ENCODE peak calls at places on chromosomes 3 and 15, in six cellular contexts. One of them, this sample, is unnamed.

GRCh38 chr3:65019412-65020093 is 331.8 kb upstream of the ADAMTS9 start:
- DNase-seq in mucosa of descending colon: no peak
- DNase-seq in neural progenitor cell: peak; percentile 15
- DNase-seq in BE2C: no peak
- DNase-seq in CD8-positive, alpha-beta T cell: no peak
- DNase-seq in hepatocyte: peak; percentile 19
- DNase-seq in this sample: no peak

GRCh38 chr3:87810427-87810826 is 248.4 kb downstream of the CGGBP1 start:
- DNase-seq in hepatocyte: no peak
- DNase-seq in mucosa of descending colon: no peak
- DNase-seq in CD8-positive, alpha-beta T cell: no peak
- DNase-seq in neural progenitor cell: no peak
- DNase-seq in BE2C: no peak
- DNase-seq in this sample: no peak

GRCh38 chr3:65706786-65707568 is 331.7 kb downstream of the MAGI1 start:
- DNase-seq in CD8-positive, alpha-beta T cell: no peak
- DNase-seq in mucosa of descending colon: no peak
- DNase-seq in hepatocyte: no peak
- DNase-seq in neural progenitor cell: no peak
- DNase-seq in BE2C: no peak
- DNase-seq in this sample: no peak

GRCh38 chr3:148079370-148079769 is 618.3 kb upstream of the AGTR1 start:
- DNase-seq in CD8-positive, alpha-beta T cell: no peak
- DNase-seq in neural progenitor cell: peak; percentile 25
- DNase-seq in hepatocyte: no peak
- DNase-seq in BE2C: peak; percentile 59
- DNase-seq in mucosa of descending colon: no peak
- DNase-seq in this sample: peak; percentile 12

GRCh38 chr3:104939196-104939595 is 427.5 kb upstream of the ALCAM start:
- DNase-seq in mucosa of descending colon: no peak
- DNase-seq in CD8-positive, alpha-beta T cell: no peak
- DNase-seq in hepatocyte: no peak
- DNase-seq in neural progenitor cell: no peak
- DNase-seq in BE2C: no peak
- DNase-seq in this sample: no peak

GRCh38 chr3:28860307-28860706 is 420.6 kb upstream of the RBMS3 start:
- DNase-seq in neural progenitor cell: no peak
- DNase-seq in mucosa of descending colon: no peak
- DNase-seq in BE2C: no peak
- DNase-seq in hepatocyte: no peak
- DNase-seq in CD8-positive, alpha-beta T cell: no peak
- DNase-seq in this sample: no peak

GRCh38 chr3:45034612-45035252 is 8.6 kb downstream of the CLEC3B start:
- DNase-seq in BE2C: no peak
- DNase-seq in mucosa of descending colon: peak; percentile 60
- DNase-seq in CD8-positive, alpha-beta T cell: peak; percentile 56
- DNase-seq in hepatocyte: no peak
- DNase-seq in neural progenitor cell: no peak
- DNase-seq in this sample: peak; percentile 88

GRCh38 chr3:150544726-150545125 is 1.6 kb downstream of the SERP1 start:
- DNase-seq in mucosa of descending colon: no peak
- DNase-seq in hepatocyte: no peak
- DNase-seq in CD8-positive, alpha-beta T cell: no peak
- DNase-seq in BE2C: no peak
- DNase-seq in neural progenitor cell: no peak
- DNase-seq in this sample: no peak

GRCh38 chr15:88246666-88247446 is 9.7 kb downstream of the NTRK3 start:
- DNase-seq in BE2C: peak; percentile 80
- DNase-seq in neural progenitor cell: peak; percentile 90
- DNase-seq in CD8-positive, alpha-beta T cell: peak; percentile 84
- DNase-seq in mucosa of descending colon: peak; percentile 77
- DNase-seq in hepatocyte: peak; percentile 88
- DNase-seq in this sample: peak; percentile 64

GRCh38 chr3:76668653-76669052 is 371.2 kb upstream of the ROBO2 start:
- DNase-seq in neural progenitor cell: no peak
- DNase-seq in mucosa of descending colon: no peak
- DNase-seq in CD8-positive, alpha-beta T cell: no peak
- DNase-seq in hepatocyte: no peak
- DNase-seq in BE2C: no peak
- DNase-seq in this sample: no peak

GRCh38 chr3:132629928-132630327 is 29.7 kb downstream of the ACAD11 start:
- DNase-seq in BE2C: no peak
- DNase-seq in neural progenitor cell: no peak
- DNase-seq in mucosa of descending colon: no peak
- DNase-seq in hepatocyte: no peak
- DNase-seq in CD8-positive, alpha-beta T cell: no peak
- DNase-seq in this sample: no peak

GRCh38 chr3:127431066-127431465 is 143.2 kb upstream of the PRR20G start:
- DNase-seq in CD8-positive, alpha-beta T cell: no peak
- DNase-seq in BE2C: peak; percentile 79
- DNase-seq in mucosa of descending colon: no peak
- DNase-seq in neural progenitor cell: no peak
- DNase-seq in hepatocyte: no peak
- DNase-seq in this sample: no peak

GRCh38 chr15:95761742-95762141 is 568.8 kb upstream of the NR2F2 start:
- DNase-seq in neural progenitor cell: peak; percentile 62
- DNase-seq in BE2C: no peak
- DNase-seq in CD8-positive, alpha-beta T cell: no peak
- DNase-seq in mucosa of descending colon: no peak
- DNase-seq in hepatocyte: no peak
- DNase-seq in this sample: no peak

GRCh38 chr3:74009961-74010859 is 385.5 kb upstream of the PDZRN3 start:
- DNase-seq in BE2C: no peak
- DNase-seq in neural progenitor cell: peak; percentile 39
- DNase-seq in mucosa of descending colon: no peak
- DNase-seq in hepatocyte: no peak
- DNase-seq in CD8-positive, alpha-beta T cell: no peak
- DNase-seq in this sample: no peak

GRCh38 chr3:128107809-128108208 is 15.8 kb downstream of the RUVBL1 start:
- DNase-seq in mucosa of descending colon: no peak
- DNase-seq in BE2C: peak; percentile 67
- DNase-seq in hepatocyte: no peak
- DNase-seq in neural progenitor cell: no peak
- DNase-seq in CD8-positive, alpha-beta T cell: no peak
- DNase-seq in this sample: no peak

GRCh38 chr3:146326875-146327543 is 76.1 kb upstream of the PLSCR4 start:
- DNase-seq in mucosa of descending colon: no peak
- DNase-seq in hepatocyte: peak; percentile 56
- DNase-seq in neural progenitor cell: peak; percentile 34
- DNase-seq in CD8-positive, alpha-beta T cell: no peak
- DNase-seq in BE2C: no peak
- DNase-seq in this sample: no peak

GRCh38 chr3:116423945-116424344 is 21.3 kb downstream of the LSAMP start:
- DNase-seq in hepatocyte: no peak
- DNase-seq in CD8-positive, alpha-beta T cell: no peak
- DNase-seq in BE2C: no peak
- DNase-seq in mucosa of descending colon: no peak
- DNase-seq in neural progenitor cell: no peak
- DNase-seq in this sample: no peak

GRCh38 chr3:123143669-123144411 is 57.9 kb upstream of the SEC22A start:
- DNase-seq in CD8-positive, alpha-beta T cell: no peak
- DNase-seq in hepatocyte: peak; percentile 51
- DNase-seq in mucosa of descending colon: no peak
- DNase-seq in BE2C: no peak
- DNase-seq in neural progenitor cell: peak; percentile 18
- DNase-seq in this sample: no peak

GRCh38 chr3:46713898-46714552 is 3.6 kb downstream of the PRSS50 start:
- DNase-seq in BE2C: no peak
- DNase-seq in CD8-positive, alpha-beta T cell: peak; percentile 43
- DNase-seq in mucosa of descending colon: no peak
- DNase-seq in neural progenitor cell: no peak
- DNase-seq in hepatocyte: no peak
- DNase-seq in this sample: no peak

GRCh38 chr3:46707601-46708011 is 6.4 kb downstream of the TMIE start:
- DNase-seq in mucosa of descending colon: no peak
- DNase-seq in CD8-positive, alpha-beta T cell: no peak
- DNase-seq in BE2C: no peak
- DNase-seq in hepatocyte: no peak
- DNase-seq in neural progenitor cell: no peak
- DNase-seq in this sample: peak; percentile 70

GRCh38 chr3:25432191-25432720 is 4.2 kb downstream of the RARB start:
- DNase-seq in mucosa of descending colon: no peak
- DNase-seq in hepatocyte: no peak
- DNase-seq in BE2C: no peak
- DNase-seq in CD8-positive, alpha-beta T cell: no peak
- DNase-seq in neural progenitor cell: no peak
- DNase-seq in this sample: no peak

GRCh38 chr3:74139648-74140047 is 474.8 kb downstream of the CNTN3 start:
- DNase-seq in neural progenitor cell: peak; percentile 27
- DNase-seq in mucosa of descending colon: no peak
- DNase-seq in CD8-positive, alpha-beta T cell: no peak
- DNase-seq in hepatocyte: no peak
- DNase-seq in BE2C: no peak
- DNase-seq in this sample: no peak

GRCh38 chr3:8765528-8765927 is 3.9 kb downstream of the OXTR start:
- DNase-seq in BE2C: no peak
- DNase-seq in mucosa of descending colon: no peak
- DNase-seq in hepatocyte: no peak
- DNase-seq in CD8-positive, alpha-beta T cell: no peak
- DNase-seq in neural progenitor cell: no peak
- DNase-seq in this sample: no peak
- H3K4me3 ChIP-seq in BE2C: no peak overlapping the region
- H3K4me3 ChIP-seq in mucosa of descending colon: no peak overlapping the region
- H3K4me3 ChIP-seq in hepatocyte: no peak overlapping the region
- H3K4me3 ChIP-seq in CD8-positive, alpha-beta T cell: no peak overlapping the region
- H3K4me3 ChIP-seq in neural progenitor cell: no peak overlapping the region
- H3K4me3 ChIP-seq in this sample: no peak overlapping the region

GRCh38 chr15:90529008-90529368 is 735 bp upstream of the CRTC3 start:
- DNase-seq in CD8-positive, alpha-beta T cell: no peak
- DNase-seq in hepatocyte: no peak
- DNase-seq in neural progenitor cell: no peak
- DNase-seq in BE2C: no peak
- DNase-seq in mucosa of descending colon: no peak
- DNase-seq in this sample: no peak

GRCh38 chr15:90530250-90531051 is 728 bp downstream of the CRTC3 start:
- DNase-seq in neural progenitor cell: peak; percentile 55
- DNase-seq in mucosa of descending colon: peak; percentile 71
- DNase-seq in hepatocyte: peak; percentile 68
- DNase-seq in BE2C: peak; percentile 51
- DNase-seq in CD8-positive, alpha-beta T cell: peak; percentile 75
- DNase-seq in this sample: peak; percentile 90

GRCh38 chr15:90535254-90535653 is 5.5 kb downstream of the CRTC3 start:
- DNase-seq in BE2C: no peak
- DNase-seq in neural progenitor cell: no peak
- DNase-seq in CD8-positive, alpha-beta T cell: no peak
- DNase-seq in hepatocyte: no peak
- DNase-seq in mucosa of descending colon: no peak
- DNase-seq in this sample: no peak

GRCh38 chr15:90531147-90531546 is 1.4 kb downstream of the CRTC3 start:
- DNase-seq in neural progenitor cell: peak; percentile 21
- DNase-seq in CD8-positive, alpha-beta T cell: no peak
- DNase-seq in hepatocyte: no peak
- DNase-seq in mucosa of descending colon: no peak
- DNase-seq in BE2C: no peak
- DNase-seq in this sample: no peak

DNA sequence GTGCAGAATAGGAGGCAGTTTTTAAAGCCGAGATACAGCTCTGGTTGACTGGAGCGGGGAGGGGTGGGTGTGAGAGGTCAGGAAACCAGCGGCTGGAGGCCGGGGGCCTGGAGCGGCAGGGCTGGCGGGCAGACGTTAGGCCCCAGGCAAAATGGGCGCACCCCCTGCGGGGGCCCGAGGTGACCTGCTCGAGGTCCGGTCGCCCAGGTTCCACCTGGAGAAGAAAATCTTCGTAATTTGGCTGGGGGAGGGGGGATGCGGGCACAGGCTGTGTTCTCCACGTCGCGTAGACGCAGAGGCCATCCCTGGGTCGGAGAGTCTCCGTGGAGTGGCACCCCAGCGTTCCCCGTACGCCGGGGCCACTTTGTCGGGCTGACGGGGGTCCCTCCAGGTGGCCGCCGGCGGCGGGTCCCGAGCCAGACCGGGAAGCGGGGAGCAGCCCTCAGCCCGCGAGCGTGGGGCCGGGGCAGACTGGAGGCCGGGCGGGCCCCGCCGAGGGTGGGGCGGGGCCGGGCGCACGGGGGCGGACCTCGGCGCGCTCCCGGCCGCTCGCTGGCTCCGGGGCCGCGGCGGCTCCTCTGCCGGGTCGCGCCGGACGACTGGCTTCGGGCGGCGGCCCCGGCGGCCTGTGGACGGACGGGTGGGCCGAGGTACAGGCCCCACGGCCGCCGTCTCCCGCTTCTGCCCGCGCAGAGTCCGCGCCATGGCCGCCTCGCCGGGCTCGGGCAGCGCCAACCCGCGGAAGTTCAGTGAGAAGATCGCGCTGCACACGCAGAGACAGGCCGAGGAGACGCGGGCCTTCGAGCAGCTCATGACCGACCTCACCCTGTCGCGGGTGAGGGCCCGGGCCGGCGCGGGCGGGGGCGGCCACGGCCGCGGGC is at the start of gene CRTC3:
- DNase-seq in hepatocyte: peak; percentile 80
- DNase-seq in mucosa of descending colon: peak; percentile 75
- DNase-seq in CD8-positive, alpha-beta T cell: peak; percentile 77
- DNase-seq in BE2C: peak; percentile 66
- DNase-seq in neural progenitor cell: peak; percentile 76
- DNase-seq in this sample: peak; percentile 57
- TF ChIP-seq CTCF in hepatocyte: no peak
- TF ChIP-seq CTCF in mucosa of descending colon: no peak
- TF ChIP-seq CTCF in CD8-positive, alpha-beta T cell: no peak
- TF ChIP-seq CTCF in BE2C: no peak
- TF ChIP-seq CTCF in neural progenitor cell: no peak
- TF ChIP-seq CTCF in this sample: no peak

GRCh38 chr15:81281925-81282895 is 41.7 kb downstream of the STARD5 start:
- DNase-seq in BE2C: no peak
- DNase-seq in mucosa of descending colon: no peak
- DNase-seq in hepatocyte: no peak
- DNase-seq in neural progenitor cell: no peak
- DNase-seq in CD8-positive, alpha-beta T cell: peak; percentile 31
- DNase-seq in this sample: no peak
- H3K4me1 ChIP-seq in BE2C: no peaks in the 10 kb centered on the region
- H3K4me1 ChIP-seq in mucosa of descending colon: peaks cover 18% of the 10 kb centered on the region
- H3K4me1 ChIP-seq in hepatocyte: no peaks in the 10 kb centered on the region
- H3K4me1 ChIP-seq in neural progenitor cell: no peaks in the 10 kb centered on the region
- H3K4me1 ChIP-seq in CD8-positive, alpha-beta T cell: peaks cover 67% of the 10 kb centered on the region
- H3K4me1 ChIP-seq in this sample: no peaks in the 10 kb centered on the region

GRCh38 chr3:8743911-8744310 is 10.3 kb downstream of the CAV3 start:
- DNase-seq in BE2C: no peak
- DNase-seq in hepatocyte: no peak
- DNase-seq in CD8-positive, alpha-beta T cell: no peak
- DNase-seq in mucosa of descending colon: no peak
- DNase-seq in neural progenitor cell: no peak
- DNase-seq in this sample: no peak

GRCh38 chr3:8742921-8743605 is 9.5 kb downstream of the CAV3 start:
- DNase-seq in BE2C: no peak
- DNase-seq in hepatocyte: no peak
- DNase-seq in CD8-positive, alpha-beta T cell: no peak
- DNase-seq in mucosa of descending colon: no peak
- DNase-seq in neural progenitor cell: no peak
- DNase-seq in this sample: no peak

GRCh38 chr3:8739757-8740508 is 6.3 kb downstream of the CAV3 start:
- DNase-seq in BE2C: no peak
- DNase-seq in mucosa of descending colon: no peak
- DNase-seq in neural progenitor cell: no peak
- DNase-seq in CD8-positive, alpha-beta T cell: no peak
- DNase-seq in hepatocyte: no peak
- DNase-seq in this sample: no peak

GRCh38 chr3:8738639-8739038 is 5.0 kb downstream of the CAV3 start:
- DNase-seq in mucosa of descending colon: no peak
- DNase-seq in hepatocyte: no peak
- DNase-seq in neural progenitor cell: no peak
- DNase-seq in CD8-positive, alpha-beta T cell: no peak
- DNase-seq in BE2C: no peak
- DNase-seq in this sample: no peak

GRCh38 chr3:8741581-8742355 is 8.2 kb downstream of the CAV3 start:
- DNase-seq in BE2C: no peak
- DNase-seq in neural progenitor cell: peak; percentile 78
- DNase-seq in mucosa of descending colon: no peak
- DNase-seq in hepatocyte: peak; percentile 81
- DNase-seq in CD8-positive, alpha-beta T cell: peak; percentile 7
- DNase-seq in this sample: no peak
- H3K4me3 ChIP-seq in BE2C: no peak overlapping the region
- H3K4me3 ChIP-seq in neural progenitor cell: peak overlapping the region; percentile 24
- H3K4me3 ChIP-seq in mucosa of descending colon: no peak overlapping the region
- H3K4me3 ChIP-seq in hepatocyte: no peak overlapping the region
- H3K4me3 ChIP-seq in CD8-positive, alpha-beta T cell: no peak overlapping the region
- H3K4me3 ChIP-seq in this sample: no peak overlapping the region